ENCODE peak calls at places on chromosomes 13 and 19, in four cellular contexts. One of them, this sample, is unnamed.

GRCh38 chr13:94121686-94122085 is 357.8 kb downstream of the DCT start:
- DNase-seq in sigmoid colon: no peak
- DNase-seq in astrocyte of the cerebellum: peak
- DNase-seq in MCF 10A: peak
- DNase-seq in this sample: no peak

GRCh38 chr19:18174983-18175382 is 1.4 kb downstream of the IFI30 start:
- DNase-seq in sigmoid colon: no peak
- DNase-seq in MCF 10A: no peak
- DNase-seq in astrocyte of the cerebellum: no peak
- DNase-seq in this sample: no peak

GRCh38 chr19:34397853-34398252 is 6.3 kb upstream of the PDCD2L start:
- DNase-seq in astrocyte of the cerebellum: no peak
- DNase-seq in MCF 10A: no peak
- DNase-seq in sigmoid colon: no peak
- DNase-seq in this sample: no peak

GRCh38 chr13:106619688-106620555 is 52.0 kb upstream of the ARGLU1 start:
- DNase-seq in sigmoid colon: no peak
- DNase-seq in astrocyte of the cerebellum: peak
- DNase-seq in MCF 10A: peak
- DNase-seq in this sample: peak

GRCh38 chr13:43298799-43299198 is 275.4 kb downstream of the DNAJC15 start:
- DNase-seq in MCF 10A: no peak
- DNase-seq in sigmoid colon: no peak
- DNase-seq in astrocyte of the cerebellum: no peak
- DNase-seq in this sample: no peak

GRCh38 chr13:99545979-99546378 is 44.7 kb downstream of the TM9SF2 start:
- DNase-seq in sigmoid colon: no peak
- DNase-seq in astrocyte of the cerebellum: no peak
- DNase-seq in MCF 10A: no peak
- DNase-seq in this sample: no peak

GRCh38 chr13:56166864-56167263 is 973.9 kb upstream of the PRR20A start:
- DNase-seq in astrocyte of the cerebellum: no peak
- DNase-seq in sigmoid colon: no peak
- DNase-seq in MCF 10A: no peak
- DNase-seq in this sample: no peak

GRCh38 chr13:104114111-104114510 is 1047.9 kb upstream of the SLC10A2 start:
- DNase-seq in MCF 10A: no peak
- DNase-seq in sigmoid colon: no peak
- DNase-seq in astrocyte of the cerebellum: no peak
- DNase-seq in this sample: no peak

GRCh38 chr13:21033866-21034601 is 27.4 kb downstream of the LATS2 start:
- DNase-seq in sigmoid colon: peak
- DNase-seq in MCF 10A: peak
- DNase-seq in astrocyte of the cerebellum: no peak
- DNase-seq in this sample: peak

GRCh38 chr13:98664047-98664446 is 87.1 kb upstream of the STK24 start:
- DNase-seq in astrocyte of the cerebellum: peak
- DNase-seq in MCF 10A: peak
- DNase-seq in sigmoid colon: no peak
- DNase-seq in this sample: peak

GRCh38 chr13:37531054-37531453 is 67.5 kb downstream of the POSTN start:
- DNase-seq in sigmoid colon: no peak
- DNase-seq in MCF 10A: no peak
- DNase-seq in astrocyte of the cerebellum: no peak
- DNase-seq in this sample: no peak

GRCh38 chr13:49697468-49697867 is 6.2 kb upstream of the EBPL start:
- DNase-seq in astrocyte of the cerebellum: no peak
- DNase-seq in sigmoid colon: no peak
- DNase-seq in MCF 10A: no peak
- DNase-seq in this sample: no peak

GRCh38 chr19:13275016-13275722 is 125.0 kb downstream of the IER2 start:
- DNase-seq in astrocyte of the cerebellum: no peak
- DNase-seq in MCF 10A: no peak
- DNase-seq in sigmoid colon: no peak
- DNase-seq in this sample: no peak

GRCh38 chr13:39506559-39507390 is 96.2 kb downstream of the LHFPL6 start:
- DNase-seq in astrocyte of the cerebellum: no peak
- DNase-seq in sigmoid colon: no peak
- DNase-seq in MCF 10A: peak
- DNase-seq in this sample: no peak

GRCh38 chr19:5690125-5690954 is at the start of gene RPL36:
- DNase-seq in MCF 10A: peak
- DNase-seq in astrocyte of the cerebellum: peak
- DNase-seq in sigmoid colon: peak
- DNase-seq in this sample: peak

GRCh38 chr13:100513987-100514670 is 74.5 kb downstream of the GGACT start:
- DNase-seq in astrocyte of the cerebellum: no peak
- DNase-seq in MCF 10A: peak
- DNase-seq in sigmoid colon: no peak
- DNase-seq in this sample: no peak

GRCh38 chr13:110404321-110404720 is 97.2 kb downstream of the COL4A2 start:
- DNase-seq in MCF 10A: no peak
- DNase-seq in sigmoid colon: no peak
- DNase-seq in astrocyte of the cerebellum: no peak
- DNase-seq in this sample: no peak

GRCh38 chr19:15015946-15016542 is 33.2 kb upstream of the CASP14 start:
- DNase-seq in sigmoid colon: no peak
- DNase-seq in astrocyte of the cerebellum: no peak
- DNase-seq in MCF 10A: peak
- DNase-seq in this sample: peak

GRCh38 chr19:7505288-7505681 is 10.6 kb upstream of the ZNF358 start:
- DNase-seq in sigmoid colon: no peak
- DNase-seq in MCF 10A: no peak
- DNase-seq in astrocyte of the cerebellum: no peak
- DNase-seq in this sample: peak

GRCh38 chr19:40445945-40446784 is 2.0 kb upstream of the SERTAD3 start:
- DNase-seq in sigmoid colon: no peak
- DNase-seq in MCF 10A: peak
- DNase-seq in astrocyte of the cerebellum: no peak
- DNase-seq in this sample: peak

GRCh38 chr19:49390978-49391304 is 2.9 kb downstream of the KASH5 start:
- DNase-seq in astrocyte of the cerebellum: no peak
- DNase-seq in sigmoid colon: no peak
- DNase-seq in MCF 10A: no peak
- DNase-seq in this sample: no peak

GRCh38 chr19:8988204-8988603 is 22.0 kb downstream of the MUC16 start:
- DNase-seq in MCF 10A: no peak
- DNase-seq in sigmoid colon: no peak
- DNase-seq in astrocyte of the cerebellum: no peak
- DNase-seq in this sample: peak

GRCh38 chr19:7560271-7560670 is 24.8 kb downstream of the PNPLA6 start:
- DNase-seq in MCF 10A: no peak
- DNase-seq in sigmoid colon: no peak
- DNase-seq in astrocyte of the cerebellum: no peak
- DNase-seq in this sample: no peak

GRCh38 chr19:50332264-50333038 is 3.3 kb upstream of the KCNC3 start:
- DNase-seq in sigmoid colon: no peak
- DNase-seq in MCF 10A: no peak
- DNase-seq in astrocyte of the cerebellum: no peak
- DNase-seq in this sample: peak

GRCh38 chr19:17394891-17395415 is 957 bp upstream of the CCDC194 start:
- DNase-seq in astrocyte of the cerebellum: no peak
- DNase-seq in sigmoid colon: no peak
- DNase-seq in MCF 10A: peak
- DNase-seq in this sample: peak

GRCh38 chr19:1269065-1269477 is at the start of gene CIRBP:
- DNase-seq in sigmoid colon: peak
- DNase-seq in MCF 10A: peak
- DNase-seq in astrocyte of the cerebellum: peak
- DNase-seq in this sample: peak

GRCh38 chr13:75399879-75400217 is 82.1 kb downstream of the TBC1D4 start:
- DNase-seq in astrocyte of the cerebellum: no peak
- DNase-seq in MCF 10A: no peak
- DNase-seq in sigmoid colon: no peak
- DNase-seq in this sample: no peak

GRCh38 chr13:112451512-112452379 is 75.6 kb downstream of the SPACA7 start:
- DNase-seq in MCF 10A: no peak
- DNase-seq in sigmoid colon: peak
- DNase-seq in astrocyte of the cerebellum: no peak
- DNase-seq in this sample: no peak

GRCh38 chr19:36417752-36418286 is 625 bp downstream of the ZFP82 start:
- DNase-seq in MCF 10A: no peak
- DNase-seq in astrocyte of the cerebellum: no peak
- DNase-seq in sigmoid colon: no peak
- DNase-seq in this sample: no peak

GRCh38 chr19:11342429-11342828 is 3.0 kb upstream of the RAB3D start:
- DNase-seq in astrocyte of the cerebellum: no peak
- DNase-seq in sigmoid colon: no peak
- DNase-seq in MCF 10A: no peak
- DNase-seq in this sample: no peak

GRCh38 chr13:38674208-38674607 is 12.7 kb upstream of the FREM2 start:
- DNase-seq in astrocyte of the cerebellum: no peak
- DNase-seq in sigmoid colon: no peak
- DNase-seq in MCF 10A: peak
- DNase-seq in this sample: no peak

GRCh38 chr13:30618186-30618937 is 642 bp downstream of the USPL1 start:
- DNase-seq in astrocyte of the cerebellum: no peak
- DNase-seq in MCF 10A: no peak
- DNase-seq in sigmoid colon: peak
- DNase-seq in this sample: peak

This sample was measured in HT-29.